ENCODE peak calls at places on chromosomes 4 and X, in six cellular contexts. J is neural progenitor cell, S is hepatocyte, P is uterus, G is SK-N-SH, A is osteoblast. X is an unnamed sample.

GRCh38 chrX:71618303-71618721 is at the start of gene CXCR3:
- DNase-seq in G (no peak), A (peak), P (no peak), J (no peak), S (no peak), X (no peak)

GRCh38 chr4:125770814-125771398 is 456.2 kb downstream of the FAT4 start:
- DNase-seq in J (no peak), P (no peak), S (no peak), A (no peak), G (no peak), X (no peak)

GRCh38 chrX:23497919-23498318 is 163.3 kb downstream of the PTCHD1 start:
- DNase-seq in S (no peak), P (no peak), A (no peak), J (no peak), G (no peak), X (no peak)

GRCh38 chr4:25843340-25844097 is 19.3 kb downstream of the SEL1L3 start:
- DNase-seq in A (no peak), J (no peak), S (no peak), P (no peak), G (no peak), X (no peak)

GRCh38 chrX:22090181-22090580 is 58.1 kb downstream of the PHEX start:
- DNase-seq in G (no peak), A (no peak), P (no peak), S (no peak), J (no peak), X (no peak)

GRCh38 chr4:38980903-38981676 is 51.1 kb downstream of the TMEM156 start:
- DNase-seq in G (peak), P (no peak), A (no peak), J (no peak), S (no peak), X (no peak)

GRCh38 chr4:98027827-98028226 is 115.4 kb downstream of the STPG2 start:
- DNase-seq in J (peak), A (no peak), S (peak), G (no peak), P (no peak), X (no peak)

GRCh38 chr4:98661356-98662054 is 3.1 kb upstream of the TSPAN5 start:
- DNase-seq in G (no peak), A (no peak), S (peak), J (peak), P (no peak), X (no peak)

GRCh38 chrX:54492340-54492739 is 3.7 kb downstream of the FGD1 start:
- DNase-seq in S (no peak), G (no peak), A (peak), P (peak), J (no peak), X (no peak)

GRCh38 chr4:101280866-101281600 is 66.3 kb downstream of the PPP3CA start:
- DNase-seq in S (no peak), P (no peak), G (no peak), A (no peak), J (peak), X (no peak)
- H3K4me3 ChIP-seq in S (no peak), P (no peak), G (no peak), A (no peak), J (no peak), X (no peak)

GRCh38 chrX:154488336-154489075 is 1.9 kb downstream of the SLC10A3 start:
- DNase-seq in S (no peak), J (no peak), P (no peak), G (no peak), A (peak), X (no peak)

GRCh38 chrX:154487518-154488290 is 1.3 kb upstream of the UBL4A start:
- DNase-seq in G (no peak), J (no peak), S (no peak), P (no peak), A (peak), X (no peak)

GRCh38 chrX:154485150-154486051 is 1.0 kb downstream of the UBL4A start:
- DNase-seq in J (no peak), S (no peak), G (no peak), A (peak), P (peak), X (no peak)

GRCh38 chrX:154486052-154486395 is 391 bp downstream of the UBL4A start:
- DNase-seq in A (peak), P (no peak), J (no peak), G (peak), S (peak), X (no peak)

GRCh38 chrX:154486396-154487207 is at the start of gene UBL4A:
- DNase-seq in S (peak), P (peak), A (peak), G (peak), J (peak), X (no peak)
- H3K27ac ChIP-seq in S (peak), P (peak), A (peak), G (peak), J (no peak), X (peak)

GRCh38 chr4:71136071-71136470 is 142.6 kb downstream of the DCK start:
- DNase-seq in G (no peak), P (no peak), A (peak), S (no peak), J (no peak), X (no peak)

GRCh38 chr4:71132486-71132885 is 139.0 kb downstream of the DCK start:
- DNase-seq in S (no peak), P (no peak), G (no peak), J (no peak), A (no peak), X (no peak)

GRCh38 chr4:71133491-71133890 is 140.0 kb downstream of the DCK start:
- DNase-seq in P (no peak), S (no peak), G (no peak), J (no peak), A (no peak), X (no peak)

GRCh38 chr4:71126719-71127118 is 133.3 kb downstream of the DCK start:
- DNase-seq in G (no peak), A (peak), S (peak), J (no peak), P (no peak), X (no peak)

GRCh38 chr4:71130827-71131603 is 137.6 kb downstream of the DCK start:
- DNase-seq in S (no peak), A (no peak), G (no peak), J (peak), P (no peak), X (no peak)
- TF ChIP-seq CTCF in S (peak), A (peak), G (peak), J (peak), P (no peak), X (no peak)

GRCh38 chrX:56563231-56564116 is at the start of gene UBQLN2:
- DNase-seq in J (peak), G (peak), A (peak), P (peak), S (peak), X (peak)
- H3K4me3 ChIP-seq in J (peak), G (peak), A (peak), P (peak), S (peak), X (peak)

GRCh38 chr4:137471895-137472294 is 60.4 kb downstream of the PCDH18 start:
- DNase-seq in J (no peak), A (no peak), G (no peak), P (no peak), S (no peak), X (no peak)
- H3K27ac ChIP-seq in J (no peak), A (no peak), G (no peak), P (no peak), S (no peak), X (no peak)

GRCh38 chr4:60463846-60464502 is 736.2 kb upstream of the ADGRL3 start:
- DNase-seq in G (no peak), A (no peak), J (peak), S (no peak), P (no peak), X (no peak)
- TF ChIP-seq CTCF in G (peak), A (no peak), J (peak), S (no peak), P (no peak), X (no peak)

GRCh38 chr4:578451-579443 is 2.7 kb upstream of the TMEM271 start:
- DNase-seq in A (peak), S (no peak), P (no peak), G (no peak), J (no peak), X (no peak)

GRCh38 chr4:576245-576821 is at the start of gene TMEM271:
- DNase-seq in G (peak), A (peak), P (no peak), S (no peak), J (peak), X (no peak)

GRCh38 chr4:575281-576141 is 584 bp downstream of the TMEM271 start:
- DNase-seq in P (no peak), G (peak), J (peak), A (peak), S (peak), X (no peak)

GRCh38 chr4:577499-578450 is 1.7 kb upstream of the TMEM271 start:
- DNase-seq in J (peak), A (peak), S (peak), G (peak), P (no peak), X (no peak)

DNA sequence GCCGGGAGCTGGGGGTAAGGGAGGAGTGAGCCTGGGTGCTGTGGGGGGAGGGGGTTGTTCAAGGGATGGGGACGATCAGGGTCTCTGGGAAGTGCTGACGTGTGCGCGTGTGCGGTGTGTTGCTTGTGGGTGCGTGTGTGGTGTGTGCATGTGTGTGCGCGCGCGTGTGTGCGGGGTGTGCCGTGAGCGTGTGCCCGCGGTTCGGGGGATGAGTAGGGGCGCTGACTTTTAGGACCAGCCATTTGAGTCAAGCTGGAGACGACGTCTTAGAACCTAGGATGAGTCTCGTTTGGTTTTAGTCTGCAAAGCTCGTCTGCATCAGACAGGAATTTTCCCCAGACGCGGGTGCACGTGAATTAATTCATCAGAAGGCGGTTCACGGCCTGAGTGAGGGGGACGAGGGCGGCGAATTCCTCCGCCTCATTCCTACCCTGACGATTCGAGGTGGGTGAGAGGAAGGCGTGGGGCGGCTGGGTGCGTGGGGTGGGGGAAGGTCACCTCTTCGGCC is 950 bp upstream of the TMEM271 start:
- DNase-seq in G (peak), A (peak), S (no peak), P (no peak), J (peak), X (no peak)
- H3K4me3 ChIP-seq in G (no peak), A (no peak), S (no peak), P (no peak), J (peak), X (no peak)

GRCh38 chrX:39731390-39731680 is 366.4 kb downstream of the BCOR start:
- DNase-seq in A (no peak), P (no peak), S (no peak), J (no peak), G (peak), X (no peak)

GRCh38 chrX:39730671-39731389 is 366.9 kb downstream of the BCOR start:
- DNase-seq in A (peak), G (peak), J (peak), P (peak), S (peak), X (peak)

GRCh38 chrX:39733745-39734144 is 364.0 kb downstream of the BCOR start:
- DNase-seq in S (no peak), J (no peak), A (no peak), P (no peak), G (no peak), X (no peak)

GRCh38 chrX:39729834-39730670 is 367.7 kb downstream of the BCOR start:
- DNase-seq in G (peak), A (no peak), J (peak), P (no peak), S (peak), X (no peak)

GRCh38 chrX:39731735-39732134 is 366.0 kb downstream of the BCOR start:
- DNase-seq in S (no peak), J (no peak), A (no peak), P (no peak), G (no peak), X (no peak)
- H3K27ac ChIP-seq in S (no peak), J (no peak), A (peak), P (peak), G (peak), X (no peak)

GRCh38 chr4:181890031-181890430 is 353.2 kb upstream of the TENM3 start:
- DNase-seq in J (no peak), P (no peak), S (no peak), A (no peak), G (peak), X (no peak)
- TF ChIP-seq CTCF in J (no peak), P (no peak), S (no peak), A (no peak), G (no peak), X (no peak)

GRCh38 chr4:69133993-69134392 is 37.7 kb downstream of the UGT2B7 start:
- DNase-seq in P (no peak), G (no peak), J (no peak), A (no peak), S (no peak), X (no peak)
- H3K4me3 ChIP-seq in P (no peak), G (no peak), J (no peak), A (no peak), S (no peak), X (no peak)

X was measured in tibial nerve.